ENCODE peak calls at places on chromosomes 6 and 20, in nine cellular contexts. R is kidney tubule cell; N is iris pigment epithelial cell; T is CD4-positive, alpha-beta T cell; O is substantia nigra; Q is CD4-positive, CD25-positive, alpha-beta regulatory T cell; U is stimulated activated CD4-positive, alpha-beta T cell treated with anti-CD3 and anti-CD28 coated beads, TNF-alpha, amount 100 ng/mL, for 1 hour; X is tibial artery; P is pancreas. V is an unnamed sample.
A peak's percentile ranks its signal among the peaks of the same experiment; 100 is the strongest.

GRCh38 chr6:4294636-4295035 is 159.3 kb upstream of the ECI2 start:
- DNase-seq in O (no peak), R (no peak), P (no peak), X (no peak), T (no peak), Q (no peak), U (no peak), N (no peak), V (no peak)

GRCh38 chr6:168355716-168356522 is 36.3 kb upstream of the DACT2 start:
- DNase-seq in P (peak; percentile 38), R (peak; percentile 54), X (no peak), O (peak; percentile 8), N (peak; percentile 15), Q (no peak), U (no peak), T (no peak), V (peak; percentile 65)

GRCh38 chr20:11231742-11232141 is 557.9 kb upstream of the JAG1 start:
- DNase-seq in P (no peak), N (no peak), Q (no peak), T (no peak), R (no peak), U (no peak), O (no peak), X (no peak), V (peak; percentile 68)

GRCh38 chr6:7504041-7504440 is 37.4 kb upstream of the DSP start:
- DNase-seq in R (no peak), O (no peak), X (no peak), T (no peak), N (no peak), Q (no peak), U (no peak), P (no peak), V (no peak)

GRCh38 chr6:48027704-48028435 is 83.1 kb downstream of the PTCHD4 start:
- DNase-seq in O (no peak), R (no peak), T (no peak), X (no peak), P (no peak), Q (no peak), U (no peak), N (no peak), V (no peak)

GRCh38 chr6:57173886-57174510 is 1.9 kb downstream of the BAG2 start:
- DNase-seq in N (peak; percentile 78), Q (no peak), T (no peak), U (no peak), P (no peak), O (no peak), R (peak; percentile 70), X (no peak), V (peak; percentile 80)

GRCh38 chr6:79438015-79438414 is 99.2 kb downstream of the LCA5 start:
- DNase-seq in U (no peak), X (peak; percentile 30), N (peak; percentile 32), P (no peak), R (no peak), T (no peak), O (no peak), Q (no peak), V (peak; percentile 85)

GRCh38 chr20:7085448-7085847 is 318.0 kb downstream of the BMP2 start:
- DNase-seq in N (peak; percentile 79), P (no peak), O (no peak), X (no peak), U (no peak), R (no peak), Q (no peak), T (no peak), V (peak; percentile 7)

GRCh38 chr6:143513410-143513809 is 1.9 kb upstream of the FUCA2 start:
- DNase-seq in O (no peak), Q (peak; percentile 29), T (peak; percentile 15), U (no peak), N (no peak), X (no peak), R (peak; percentile 4), P (no peak), V (no peak)